ENCODE peak calls at places on chromosomes 7 and 10, in ten cellular contexts. E, C, I, N, T, V, P, W, L and U are unnamed samples.

GRCh38 chr7:121329460-121330052 is 756 bp downstream of the WNT16 start:
- DNase-seq in E (peak; percentile 23), C (no peak), I (peak; percentile 34), N (no peak), T (peak; percentile 50), V (peak; percentile 23), P (no peak), W (no peak), L (no peak), U (no peak)

GRCh38 chr7:139774376-139774775 is 3.4 kb downstream of the HIPK2 start:
- DNase-seq in E (no peak), C (no peak), I (no peak), N (no peak), T (peak; percentile 50), V (no peak), P (peak; percentile 69), W (peak; percentile 52), L (no peak), U (no peak)

GRCh38 chr7:54014765-54015164 is 527.4 kb upstream of the VSTM2A start:
- DNase-seq in E (no peak), C (no peak), I (no peak), N (no peak), T (no peak), V (no peak), P (no peak), W (no peak), L (no peak), U (no peak)

GRCh38 chr10:95626468-95626867 is 30.0 kb downstream of the ALDH18A1 start:
- DNase-seq in E (no peak), C (no peak), I (no peak), N (no peak), T (no peak), V (no peak), P (no peak), W (no peak), L (no peak), U (no peak)

GRCh38 chr10:119206603-119207366 is 586 bp upstream of the GRK5 start:
- DNase-seq in E (peak; percentile 84), C (peak; percentile 64), I (peak; percentile 69), N (peak; percentile 84), T (peak; percentile 73), V (peak; percentile 77), P (peak; percentile 57), W (no peak), L (peak; percentile 80), U (peak; percentile 67)

GRCh38 chr7:75638607-75639070 is 100.1 kb downstream of the HIP1 start:
- DNase-seq in E (peak; percentile 72), C (no peak), I (no peak), N (no peak), T (peak; percentile 60), V (peak; percentile 51), P (peak; percentile 30), W (no peak), L (no peak), U (no peak)

GRCh38 chr7:141701489-141702046 is 398 bp downstream of the DENND11 start:
- DNase-seq in E (peak; percentile 48), C (peak; percentile 46), I (peak; percentile 85), N (peak; percentile 67), T (peak; percentile 62), V (peak; percentile 43), P (peak; percentile 67), W (no peak), L (peak; percentile 48), U (peak; percentile 74)

GRCh38 chr7:957418-958220 is 3.1 kb upstream of the ADAP1 start:
- DNase-seq in E (peak; percentile 51), C (no peak), I (no peak), N (no peak), T (no peak), V (no peak), P (no peak), W (no peak), L (no peak), U (no peak)

GRCh38 chr7:542935-543789 is 23.5 kb upstream of the PDGFA start:
- DNase-seq in E (peak; percentile 70), C (no peak), I (no peak), N (no peak), T (peak; percentile 95), V (no peak), P (peak; percentile 91), W (peak; percentile 50), L (no peak), U (peak; percentile 3)

GRCh38 chr7:45092100-45092930 is 3.5 kb upstream of the NACAD start:
- DNase-seq in E (no peak), C (no peak), I (no peak), N (no peak), T (no peak), V (no peak), P (no peak), W (no peak), L (no peak), U (no peak)

GRCh38 chr7:84372155-84372621 is 177.6 kb upstream of the SEMA3A start:
- DNase-seq in E (no peak), C (no peak), I (no peak), N (no peak), T (peak; percentile 47), V (no peak), P (peak; percentile 98), W (peak; percentile 92), L (no peak), U (no peak)

GRCh38 chr10:19518632-19519031 is 297.6 kb upstream of the PLXDC2 start:
- DNase-seq in E (no peak), C (no peak), I (no peak), N (no peak), T (no peak), V (no peak), P (peak; percentile 8), W (no peak), L (no peak), U (no peak)

GRCh38 chr7:8509601-8510000 is 76.2 kb downstream of the NXPH1 start:
- DNase-seq in E (no peak), C (no peak), I (no peak), N (no peak), T (no peak), V (no peak), P (no peak), W (no peak), L (no peak), U (no peak)

GRCh38 chr7:151520419-151521229 is 929 bp upstream of the RHEB start:
- DNase-seq in E (peak; percentile 63), C (peak; percentile 15), I (peak; percentile 61), N (no peak), T (peak; percentile 69), V (no peak), P (peak; percentile 73), W (no peak), L (no peak), U (peak; percentile 69)

GRCh38 chr7:103528152-103528551 is 82.1 kb upstream of the SLC26A5 start:
- DNase-seq in E (no peak), C (no peak), I (no peak), N (no peak), T (no peak), V (no peak), P (no peak), W (no peak), L (no peak), U (no peak)

GRCh38 chr10:120115959-120116358 is 223.4 kb downstream of the SEC23IP start:
- DNase-seq in E (no peak), C (no peak), I (no peak), N (no peak), T (no peak), V (no peak), P (no peak), W (no peak), L (no peak), U (no peak)

GRCh38 chr7:110544199-110544598 is 546.7 kb upstream of the LRRN3 start:
- DNase-seq in E (no peak), C (no peak), I (no peak), N (no peak), T (no peak), V (no peak), P (no peak), W (no peak), L (no peak), U (no peak)

GRCh38 chr7:157660971-157661610 is 324.3 kb downstream of the DNAJB6 start:
- DNase-seq in E (no peak), C (no peak), I (no peak), N (no peak), T (no peak), V (no peak), P (no peak), W (no peak), L (no peak), U (no peak)

GRCh38 chr10:61301560-61301959 is 151.6 kb downstream of the TMEM26 start:
- DNase-seq in E (no peak), C (no peak), I (no peak), N (no peak), T (no peak), V (no peak), P (no peak), W (no peak), L (no peak), U (no peak)

GRCh38 chr7:1225462-1226154 is 7.1 kb upstream of the UNCX start:
- DNase-seq in E (no peak), C (peak; percentile 19), I (peak; percentile 38), N (no peak), T (no peak), V (no peak), P (no peak), W (no peak), L (no peak), U (peak; percentile 21)

GRCh38 chr10:53256623-53257022 is 484.0 kb upstream of the MBL2 start:
- DNase-seq in E (no peak), C (no peak), I (no peak), N (no peak), T (no peak), V (no peak), P (no peak), W (no peak), L (no peak), U (no peak)

GRCh38 chr7:12322287-12322902 is 81.3 kb downstream of the VWDE start:
- DNase-seq in E (no peak), C (no peak), I (no peak), N (peak; percentile 11), T (peak; percentile 40), V (no peak), P (peak; percentile 47), W (peak; percentile 2), L (peak; percentile 36), U (no peak)

GRCh38 chr7:127652333-127653248 is 597 bp downstream of the SND1 start:
- DNase-seq in E (no peak), C (no peak), I (no peak), N (peak; percentile 33), T (peak; percentile 35), V (no peak), P (peak; percentile 87), W (no peak), L (no peak), U (no peak)

GRCh38 chr7:147245274-147245673 is 1128.7 kb downstream of the CNTNAP2 start:
- DNase-seq in E (peak; percentile 28), C (no peak), I (peak; percentile 24), N (peak; percentile 47), T (peak; percentile 75), V (peak; percentile 31), P (peak; percentile 72), W (no peak), L (peak; percentile 40), U (no peak)

GRCh38 chr10:73838827-73839226 is 27.4 kb upstream of the NDST2 start:
- DNase-seq in E (no peak), C (no peak), I (no peak), N (no peak), T (no peak), V (no peak), P (no peak), W (no peak), L (no peak), U (no peak)

GRCh38 chr10:123800299-123800698 is 91.3 kb downstream of the CPXM2 start:
- DNase-seq in E (peak; percentile 31), C (no peak), I (no peak), N (no peak), T (no peak), V (no peak), P (no peak), W (no peak), L (no peak), U (no peak)

GRCh38 chr7:102728-103127 is 89.6 kb upstream of the FAM20C start:
- DNase-seq in E (peak; percentile 15), C (no peak), I (no peak), N (no peak), T (no peak), V (no peak), P (no peak), W (no peak), L (no peak), U (no peak)

GRCh38 chr10:92891885-92892705 is 43.8 kb downstream of the EXOC6 start:
- DNase-seq in E (peak; percentile 53), C (no peak), I (no peak), N (no peak), T (peak; percentile 99), V (no peak), P (peak; percentile 77), W (peak; percentile 17), L (no peak), U (no peak)